ENCODE peak calls at places on chromosome 2, in nine cellular contexts. One of them, this sample, is unnamed.

GRCh38 chr2:224688996-224689395 is 27.2 kb downstream of the CCDC195 start:
- DNase-seq in GM12878: no peak
- DNase-seq in K562: no peak
- DNase-seq in transverse colon: no peak
- DNase-seq in GM23338: no peak
- DNase-seq in sigmoid colon: no peak
- DNase-seq in breast epithelium: no peak
- DNase-seq in GM12892: no peak
- DNase-seq in stomach: no peak
- DNase-seq in this sample: no peak

GRCh38 chr2:39568116-39568515 is 97.6 kb upstream of the TMEM178A start:
- DNase-seq in GM12892: no peak
- DNase-seq in GM23338: no peak
- DNase-seq in transverse colon: no peak
- DNase-seq in sigmoid colon: no peak
- DNase-seq in GM12878: no peak
- DNase-seq in breast epithelium: no peak
- DNase-seq in K562: no peak
- DNase-seq in stomach: no peak
- DNase-seq in this sample: no peak

GRCh38 chr2:184735611-184736010 is 137.3 kb downstream of the ZNF804A start:
- DNase-seq in GM12878: no peak
- DNase-seq in K562: no peak
- DNase-seq in breast epithelium: no peak
- DNase-seq in GM12892: no peak
- DNase-seq in stomach: no peak
- DNase-seq in sigmoid colon: no peak
- DNase-seq in GM23338: no peak
- DNase-seq in transverse colon: no peak
- DNase-seq in this sample: no peak

GRCh38 chr2:48247171-48247570 is 282.8 kb upstream of the STON1 start:
- DNase-seq in transverse colon: no peak
- DNase-seq in stomach: no peak
- DNase-seq in breast epithelium: no peak
- DNase-seq in GM12892: no peak
- DNase-seq in sigmoid colon: no peak
- DNase-seq in K562: no peak
- DNase-seq in GM12878: no peak
- DNase-seq in GM23338: no peak
- DNase-seq in this sample: no peak

GRCh38 chr2:144084114-144084661 is 435.7 kb downstream of the ZEB2 start:
- DNase-seq in sigmoid colon: no peak
- DNase-seq in GM12878: no peak
- DNase-seq in GM12892: no peak
- DNase-seq in GM23338: no peak
- DNase-seq in stomach: no peak
- DNase-seq in transverse colon: no peak
- DNase-seq in breast epithelium: no peak
- DNase-seq in K562: no peak
- DNase-seq in this sample: no peak

GRCh38 chr2:71671203-71671602 is 217.8 kb downstream of the DYSF start:
- DNase-seq in GM12878: no peak
- DNase-seq in GM23338: no peak
- DNase-seq in sigmoid colon: no peak
- DNase-seq in transverse colon: no peak
- DNase-seq in stomach: no peak
- DNase-seq in breast epithelium: no peak
- DNase-seq in GM12892: no peak
- DNase-seq in K562: no peak
- DNase-seq in this sample: peak

GRCh38 chr2:40554665-40555294 is 102.9 kb upstream of the SLC8A1 start:
- DNase-seq in K562: peak
- DNase-seq in GM12878: peak
- DNase-seq in GM23338: peak
- DNase-seq in GM12892: no peak
- DNase-seq in stomach: peak
- DNase-seq in sigmoid colon: peak
- DNase-seq in breast epithelium: no peak
- DNase-seq in transverse colon: peak
- DNase-seq in this sample: no peak

GRCh38 chr2:61582191-61582590 is 44.0 kb upstream of the XPO1 start:
- DNase-seq in stomach: no peak
- DNase-seq in K562: no peak
- DNase-seq in sigmoid colon: no peak
- DNase-seq in GM12892: no peak
- DNase-seq in breast epithelium: no peak
- DNase-seq in GM23338: peak
- DNase-seq in GM12878: no peak
- DNase-seq in transverse colon: no peak
- DNase-seq in this sample: no peak

GRCh38 chr2:45583989-45584388 is 27.1 kb downstream of the SRBD1 start:
- DNase-seq in transverse colon: no peak
- DNase-seq in GM23338: no peak
- DNase-seq in GM12892: no peak
- DNase-seq in GM12878: no peak
- DNase-seq in stomach: no peak
- DNase-seq in K562: no peak
- DNase-seq in sigmoid colon: no peak
- DNase-seq in breast epithelium: no peak
- DNase-seq in this sample: no peak

GRCh38 chr2:238702276-238702675 is 145.6 kb upstream of the TWIST2 start:
- DNase-seq in K562: no peak
- DNase-seq in stomach: no peak
- DNase-seq in sigmoid colon: peak
- DNase-seq in breast epithelium: no peak
- DNase-seq in GM23338: no peak
- DNase-seq in transverse colon: no peak
- DNase-seq in GM12892: no peak
- DNase-seq in GM12878: no peak
- DNase-seq in this sample: no peak

GRCh38 chr2:79512442-79513401 is at the start of gene CTNNA2:
- DNase-seq in sigmoid colon: no peak
- DNase-seq in transverse colon: peak
- DNase-seq in GM23338: peak
- DNase-seq in K562: peak
- DNase-seq in stomach: peak
- DNase-seq in GM12892: peak
- DNase-seq in GM12878: no peak
- DNase-seq in breast epithelium: no peak
- DNase-seq in this sample: no peak

GRCh38 chr2:221527759-221528444 is 44.2 kb downstream of the EPHA4 start:
- DNase-seq in stomach: no peak
- DNase-seq in K562: no peak
- DNase-seq in GM12878: no peak
- DNase-seq in transverse colon: peak
- DNase-seq in GM23338: no peak
- DNase-seq in GM12892: no peak
- DNase-seq in breast epithelium: no peak
- DNase-seq in sigmoid colon: no peak
- DNase-seq in this sample: no peak

GRCh38 chr2:224432003-224432574 is 30.2 kb upstream of the FAM124B start:
- DNase-seq in GM12878: no peak
- DNase-seq in K562: no peak
- DNase-seq in transverse colon: no peak
- DNase-seq in stomach: no peak
- DNase-seq in GM12892: no peak
- DNase-seq in GM23338: no peak
- DNase-seq in sigmoid colon: no peak
- DNase-seq in breast epithelium: no peak
- DNase-seq in this sample: no peak

GRCh38 chr2:18516112-18516511 is 44.3 kb downstream of the RDH14 start:
- DNase-seq in transverse colon: no peak
- DNase-seq in GM12878: no peak
- DNase-seq in stomach: no peak
- DNase-seq in GM12892: no peak
- DNase-seq in sigmoid colon: no peak
- DNase-seq in breast epithelium: no peak
- DNase-seq in GM23338: peak
- DNase-seq in K562: no peak
- DNase-seq in this sample: no peak

GRCh38 chr2:163187995-163188655 is 349.6 kb upstream of the KCNH7 start:
- DNase-seq in GM23338: no peak
- DNase-seq in sigmoid colon: no peak
- DNase-seq in transverse colon: no peak
- DNase-seq in GM12878: no peak
- DNase-seq in breast epithelium: no peak
- DNase-seq in GM12892: no peak
- DNase-seq in stomach: no peak
- DNase-seq in K562: no peak
- DNase-seq in this sample: no peak

GRCh38 chr2:205188516-205189138 is 493.7 kb upstream of the NRP2 start:
- DNase-seq in GM12878: no peak
- DNase-seq in K562: no peak
- DNase-seq in GM23338: peak
- DNase-seq in GM12892: no peak
- DNase-seq in sigmoid colon: peak
- DNase-seq in breast epithelium: no peak
- DNase-seq in stomach: no peak
- DNase-seq in transverse colon: peak
- DNase-seq in this sample: no peak

GRCh38 chr2:25029183-25029554 is 12.7 kb upstream of the EFR3B start:
- DNase-seq in sigmoid colon: no peak
- DNase-seq in transverse colon: no peak
- DNase-seq in GM12892: no peak
- DNase-seq in breast epithelium: no peak
- DNase-seq in GM12878: no peak
- DNase-seq in stomach: no peak
- DNase-seq in K562: no peak
- DNase-seq in GM23338: no peak
- DNase-seq in this sample: no peak

DNA sequence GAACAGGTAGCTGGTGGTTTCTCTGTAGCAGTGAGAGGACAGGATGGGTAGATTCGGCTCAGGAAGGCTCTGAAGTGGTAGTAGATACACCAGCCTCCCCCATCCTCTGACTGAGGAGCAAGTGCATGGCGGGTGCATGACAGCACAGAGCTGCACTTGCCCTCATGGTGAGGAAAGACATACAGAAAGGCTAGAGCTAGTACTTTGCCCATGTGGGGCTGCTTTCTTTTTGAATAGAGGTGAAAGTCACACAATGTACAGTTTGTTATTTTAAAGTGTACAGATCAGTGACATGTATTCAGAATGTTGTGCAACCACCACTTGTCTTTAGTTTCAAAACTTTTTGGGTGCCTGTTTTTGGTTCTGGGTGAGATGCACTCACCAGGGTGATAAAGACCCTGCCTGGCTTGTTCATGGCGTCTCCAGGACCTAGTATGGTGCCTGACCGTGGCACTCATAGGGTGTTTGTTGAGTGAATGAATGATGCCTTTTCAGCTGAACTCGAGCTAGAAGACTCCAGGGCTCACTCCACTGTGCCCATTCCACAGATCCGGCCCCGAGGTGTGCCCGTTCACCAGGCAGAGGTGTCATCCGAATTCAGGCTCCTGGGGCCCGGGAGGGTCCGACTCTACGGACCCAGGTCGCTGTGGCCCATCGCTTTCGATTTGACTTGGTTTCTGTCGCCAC is 421 bp upstream of the VAMP5 start:
- DNase-seq in breast epithelium: no peak
- DNase-seq in K562: no peak
- DNase-seq in transverse colon: no peak
- DNase-seq in GM23338: no peak
- DNase-seq in sigmoid colon: peak
- DNase-seq in GM12892: no peak
- DNase-seq in stomach: no peak
- DNase-seq in GM12878: no peak
- DNase-seq in this sample: no peak
- TF ChIP-seq POLR2AphosphoS5 in breast epithelium: no peak
- TF ChIP-seq POLR2AphosphoS5 in K562: no peak
- TF ChIP-seq POLR2AphosphoS5 in transverse colon: no peak
- TF ChIP-seq POLR2AphosphoS5 in GM23338: no peak
- TF ChIP-seq POLR2AphosphoS5 in sigmoid colon: no peak
- TF ChIP-seq POLR2AphosphoS5 in GM12892: no peak
- TF ChIP-seq POLR2AphosphoS5 in stomach: peak
- TF ChIP-seq POLR2AphosphoS5 in GM12878: no peak
- TF ChIP-seq POLR2AphosphoS5 in this sample: no peak

GRCh38 chr2:97868986-97869721 is 126.6 kb downstream of the TMEM131 start:
- DNase-seq in transverse colon: peak
- DNase-seq in GM12892: no peak
- DNase-seq in K562: no peak
- DNase-seq in GM23338: peak
- DNase-seq in GM12878: no peak
- DNase-seq in sigmoid colon: no peak
- DNase-seq in stomach: no peak
- DNase-seq in breast epithelium: no peak
- DNase-seq in this sample: no peak
- TF ChIP-seq POLR2AphosphoS5 in transverse colon: peak
- TF ChIP-seq POLR2AphosphoS5 in GM12892: no peak
- TF ChIP-seq POLR2AphosphoS5 in K562: no peak
- TF ChIP-seq POLR2AphosphoS5 in GM23338: no peak
- TF ChIP-seq POLR2AphosphoS5 in GM12878: no peak
- TF ChIP-seq POLR2AphosphoS5 in sigmoid colon: no peak
- TF ChIP-seq POLR2AphosphoS5 in stomach: peak
- TF ChIP-seq POLR2AphosphoS5 in breast epithelium: no peak
- TF ChIP-seq POLR2AphosphoS5 in this sample: no peak

DNA sequence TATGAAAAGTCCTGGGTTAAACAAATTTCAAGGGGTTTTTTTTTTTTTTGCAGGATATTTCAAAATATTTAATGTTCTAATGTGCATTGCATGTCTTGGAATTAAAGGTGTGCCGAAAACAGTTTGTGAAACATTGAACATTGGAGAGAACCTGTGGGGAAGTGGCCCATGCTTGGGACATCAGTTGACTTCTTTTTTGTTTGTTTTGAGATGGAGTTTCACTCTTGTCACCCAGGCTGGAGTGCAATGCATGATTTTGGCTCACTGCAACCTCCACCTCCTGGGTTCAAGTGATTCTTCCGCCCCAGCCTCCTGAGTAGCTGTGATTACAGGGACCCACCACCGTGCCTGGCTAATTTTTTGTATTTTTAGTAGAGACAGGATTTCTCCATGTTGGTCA is 71.0 kb upstream of the RAPH1 start:
- DNase-seq in breast epithelium: no peak
- DNase-seq in stomach: no peak
- DNase-seq in GM12878: no peak
- DNase-seq in GM12892: no peak
- DNase-seq in K562: no peak
- DNase-seq in transverse colon: no peak
- DNase-seq in GM23338: no peak
- DNase-seq in sigmoid colon: no peak
- DNase-seq in this sample: no peak
- TF ChIP-seq POLR2AphosphoS5 in breast epithelium: no peak
- TF ChIP-seq POLR2AphosphoS5 in stomach: no peak
- TF ChIP-seq POLR2AphosphoS5 in GM12878: no peak
- TF ChIP-seq POLR2AphosphoS5 in GM12892: no peak
- TF ChIP-seq POLR2AphosphoS5 in K562: no peak
- TF ChIP-seq POLR2AphosphoS5 in transverse colon: no peak
- TF ChIP-seq POLR2AphosphoS5 in GM23338: no peak
- TF ChIP-seq POLR2AphosphoS5 in sigmoid colon: no peak
- TF ChIP-seq POLR2AphosphoS5 in this sample: no peak

GRCh38 chr2:140436956-140437355 is 1656.8 kb upstream of the NXPH2 start:
- DNase-seq in K562: no peak
- DNase-seq in GM12892: no peak
- DNase-seq in transverse colon: no peak
- DNase-seq in GM12878: no peak
- DNase-seq in GM23338: peak
- DNase-seq in sigmoid colon: no peak
- DNase-seq in breast epithelium: no peak
- DNase-seq in stomach: no peak
- DNase-seq in this sample: no peak

GRCh38 chr2:140442319-140442718 is 1662.1 kb upstream of the NXPH2 start:
- DNase-seq in breast epithelium: no peak
- DNase-seq in stomach: no peak
- DNase-seq in transverse colon: no peak
- DNase-seq in K562: no peak
- DNase-seq in GM12878: no peak
- DNase-seq in GM23338: no peak
- DNase-seq in sigmoid colon: no peak
- DNase-seq in GM12892: no peak
- DNase-seq in this sample: no peak

GRCh38 chr2:140440815-140441214 is 1660.6 kb upstream of the NXPH2 start:
- DNase-seq in GM12892: no peak
- DNase-seq in sigmoid colon: no peak
- DNase-seq in GM23338: no peak
- DNase-seq in GM12878: no peak
- DNase-seq in breast epithelium: no peak
- DNase-seq in K562: no peak
- DNase-seq in transverse colon: no peak
- DNase-seq in stomach: no peak
- DNase-seq in this sample: no peak
- TF ChIP-seq POLR2AphosphoS5 in GM12892: no peak
- TF ChIP-seq POLR2AphosphoS5 in sigmoid colon: no peak
- TF ChIP-seq POLR2AphosphoS5 in GM23338: no peak
- TF ChIP-seq POLR2AphosphoS5 in GM12878: no peak
- TF ChIP-seq POLR2AphosphoS5 in breast epithelium: no peak
- TF ChIP-seq POLR2AphosphoS5 in K562: no peak
- TF ChIP-seq POLR2AphosphoS5 in transverse colon: no peak
- TF ChIP-seq POLR2AphosphoS5 in stomach: no peak
- TF ChIP-seq POLR2AphosphoS5 in this sample: no peak